ENCODE peak calls at places on chromosomes 4 and X, in five cellular contexts. L is stomach, Q is K562, S is GM12878, Z is transverse colon. E is an unnamed sample.

GRCh38 chr4:8267077-8267476 is 2.5 kb upstream of the HTRA3 start:
- DNase-seq in L (peak), Q (peak), Z (peak), S (no peak), E (peak)

GRCh38 chr4:45741897-45742296 is 382.0 kb downstream of the GABRG1 start:
- DNase-seq in Q (no peak), L (no peak), Z (no peak), S (no peak), E (no peak)

GRCh38 chr4:164169591-164169990 is 584.3 kb upstream of the SMIM31 start:
- DNase-seq in Q (no peak), Z (no peak), S (no peak), L (no peak), E (no peak)

GRCh38 chr4:146315184-146315583 is 100.8 kb downstream of the REELD1 start:
- DNase-seq in Z (no peak), Q (no peak), S (no peak), L (no peak), E (no peak)

GRCh38 chr4:158778065-158778711 is 9.4 kb downstream of the FNIP2 start:
- DNase-seq in Q (no peak), S (peak), L (no peak), Z (no peak), E (no peak)

GRCh38 chr4:105978684-105979296 is 83.5 kb downstream of the NPNT start:
- DNase-seq in Q (no peak), Z (no peak), S (no peak), L (no peak), E (no peak)

GRCh38 chr4:183417356-183417755 is 27.1 kb upstream of the CDKN2AIP start:
- DNase-seq in S (no peak), Z (no peak), Q (no peak), L (no peak), E (no peak)

GRCh38 chr4:23900636-23901035 is 10.8 kb upstream of the PPARGC1A start:
- DNase-seq in S (no peak), Q (no peak), L (no peak), Z (no peak), E (no peak)

GRCh38 chrX:11678174-11678573 is 12.5 kb upstream of the ARHGAP6 start:
- DNase-seq in S (no peak), Z (no peak), L (no peak), Q (no peak), E (no peak)

GRCh38 chrX:131083510-131084142 is 25.5 kb downstream of the ARHGAP36 start:
- DNase-seq in S (no peak), Z (no peak), Q (no peak), L (no peak), E (no peak)

GRCh38 chrX:138775501-138775900 is 64.0 kb upstream of the FGF13 start:
- DNase-seq in Z (no peak), S (no peak), Q (peak), L (no peak), E (no peak)

GRCh38 chrX:7028246-7028645 is 119.3 kb upstream of the STS start:
- DNase-seq in L (no peak), Z (no peak), Q (no peak), S (no peak), E (no peak)

GRCh38 chr4:159545556-159545955 is 442.7 kb downstream of the RAPGEF2 start:
- DNase-seq in L (no peak), Z (no peak), Q (no peak), S (no peak), E (no peak)

GRCh38 chrX:63560601-63561218 is 209.6 kb upstream of the SPIN4 start:
- DNase-seq in Q (peak), Z (peak), S (peak), L (peak), E (peak)
- TF ChIP-seq POLR2AphosphoS5 in Q (no peak), Z (peak), S (peak), L (peak), E (peak)

GRCh38 chr4:70178075-70178660 is 17.4 kb upstream of the ODAM start:
- DNase-seq in L (no peak), Z (no peak), Q (no peak), S (no peak), E (no peak)

GRCh38 chr4:70187216-70187615 is 8.3 kb upstream of the ODAM start:
- DNase-seq in Q (no peak), Z (no peak), S (no peak), L (no peak), E (no peak)

GRCh38 chr4:70183940-70184246 is 11.6 kb upstream of the ODAM start:
- DNase-seq in Z (no peak), Q (no peak), S (no peak), L (no peak), E (no peak)

GRCh38 chr4:70183168-70183939 is 12.2 kb upstream of the ODAM start:
- DNase-seq in S (no peak), Z (peak), L (peak), Q (peak), E (no peak)

GRCh38 chr4:70182517-70183167 is 12.9 kb upstream of the ODAM start:
- DNase-seq in Z (no peak), S (no peak), L (no peak), Q (no peak), E (no peak)
- TF ChIP-seq EP300 in Z (no peak), S (no peak), L (no peak), Q (no peak), E (no peak)

GRCh38 chr4:98232202-98232601 is 29.0 kb upstream of the RAP1GDS1 start:
- DNase-seq in Q (no peak), S (no peak), Z (no peak), L (no peak), E (no peak)
- TF ChIP-seq POLR2AphosphoS5 in Q (no peak), S (no peak), Z (no peak), L (no peak), E (no peak)

DNA sequence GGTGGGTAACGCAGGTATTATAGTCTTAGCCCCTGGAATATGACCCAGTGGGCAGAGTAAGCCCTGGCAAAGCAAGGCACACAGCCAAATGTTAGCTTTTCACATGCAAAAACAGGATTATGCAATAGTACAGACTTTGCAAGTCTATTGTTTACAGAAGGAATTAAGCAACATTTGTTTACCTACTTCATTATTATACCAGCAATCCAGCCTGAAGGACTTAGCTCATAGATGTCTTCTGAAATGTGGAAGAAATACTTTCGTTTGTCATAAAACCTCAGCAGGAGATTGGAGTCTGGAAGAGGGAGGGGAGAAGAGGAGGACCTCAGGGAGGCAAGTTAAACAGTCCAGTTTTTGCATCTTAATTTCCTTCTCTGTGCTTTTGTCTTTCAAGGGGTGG is 226.7 kb upstream of the CENPE start:
- DNase-seq in S (no peak), L (peak), Q (no peak), Z (no peak), E (no peak)
- TF ChIP-seq EP300 in S (no peak), L (no peak), Q (no peak), Z (no peak), E (no peak)

GRCh38 chr4:151152033-151152432 is 52.6 kb downstream of the RPS3A start:
- DNase-seq in L (no peak), S (no peak), Q (no peak), Z (no peak), E (no peak)

GRCh38 chr4:151150821-151151580 is 51.6 kb downstream of the RPS3A start:
- DNase-seq in Z (no peak), S (no peak), Q (no peak), L (no peak), E (no peak)

GRCh38 chr4:151157543-151157942 is 58.1 kb downstream of the RPS3A start:
- DNase-seq in S (no peak), Z (no peak), Q (no peak), L (no peak), E (no peak)

GRCh38 chr4:151158979-151159378 is 59.6 kb downstream of the RPS3A start:
- DNase-seq in S (no peak), Z (no peak), Q (no peak), L (no peak), E (no peak)

DNA sequence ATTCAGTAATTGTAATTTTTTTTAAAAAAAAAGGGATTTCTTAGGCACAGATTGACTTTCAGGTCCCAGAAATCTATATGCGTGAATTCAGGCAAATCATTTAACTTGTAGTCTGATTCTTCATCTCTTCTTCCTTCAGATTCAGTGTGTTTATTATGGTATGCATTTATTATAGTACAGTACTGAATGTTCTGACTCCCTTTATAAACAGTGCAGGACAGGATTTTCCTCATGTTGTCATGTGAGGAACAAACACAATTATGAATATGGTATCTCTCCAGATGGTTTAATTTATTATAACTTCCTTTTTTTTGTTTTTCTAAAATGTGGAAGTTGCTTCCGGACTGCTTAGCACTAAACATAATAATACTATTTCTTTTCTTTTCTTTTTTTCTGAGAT is 54.2 kb downstream of the RPS3A start:
- DNase-seq in Z (no peak), L (no peak), Q (no peak), S (no peak), E (no peak)
- TF ChIP-seq POLR2AphosphoS5 in Z (no peak), L (no peak), Q (no peak), S (no peak), E (no peak)

GRCh38 chr4:132759199-132759780 is 389.8 kb upstream of the PCDH10 start:
- DNase-seq in S (no peak), Z (no peak), L (no peak), Q (no peak), E (no peak)
- TF ChIP-seq EP300 in S (no peak), Z (no peak), L (no peak), Q (no peak), E (no peak)

GRCh38 chr4:112348488-112349158 is 51.5 kb downstream of the ALPK1 start:
- DNase-seq in Z (no peak), S (no peak), L (no peak), Q (peak), E (no peak)
- TF ChIP-seq POLR2AphosphoS5 in Z (no peak), S (no peak), L (no peak), Q (no peak), E (no peak)

DNA sequence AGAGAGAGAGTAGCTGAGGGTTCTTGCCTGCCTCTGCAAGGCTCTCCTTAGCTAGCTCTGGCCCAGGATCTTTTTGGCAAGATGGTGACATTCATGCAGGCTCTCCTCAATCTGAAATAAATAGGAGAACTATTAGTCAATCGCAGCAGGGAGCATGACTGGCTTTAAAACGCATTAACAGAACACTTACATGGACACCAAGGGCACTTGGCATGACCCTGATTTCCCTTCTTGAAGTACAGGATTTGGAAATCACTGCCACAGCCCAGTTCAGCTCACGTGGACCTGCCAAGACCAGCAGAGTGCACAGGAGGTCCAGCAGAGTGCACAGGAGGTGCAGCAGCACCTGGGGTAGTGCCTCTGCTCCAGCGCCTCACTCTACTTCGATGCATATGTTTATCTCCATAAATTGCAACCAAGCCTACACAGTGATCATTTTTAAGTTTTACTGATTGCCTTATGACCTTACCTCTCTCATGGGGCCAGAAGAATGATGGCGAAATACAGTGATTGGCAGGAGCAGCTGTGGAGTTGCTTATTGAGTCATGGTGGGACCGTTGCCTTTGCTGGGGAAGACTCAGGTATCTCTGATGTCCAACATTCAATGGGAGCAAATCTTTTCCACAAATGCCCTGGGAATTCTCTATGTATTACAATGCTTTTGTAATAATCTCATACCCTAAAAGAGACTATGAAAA is 122.4 kb downstream of the SYNPO2 start:
- DNase-seq in S (no peak), L (no peak), Q (no peak), Z (no peak), E (peak)
- TF ChIP-seq EP300 in S (no peak), L (peak), Q (no peak), Z (no peak), E (no peak)

GRCh38 chr4:134308910-134309309 is 107.3 kb upstream of the PABPC4L start:
- DNase-seq in Z (no peak), L (no peak), S (no peak), Q (no peak), E (no peak)
- TF ChIP-seq POLR2AphosphoS5 in Z (no peak), L (no peak), S (no peak), Q (no peak), E (no peak)

E was measured in sigmoid colon.